ENCODE peak calls at places on chromosomes 11 and 22, in ten cellular contexts. E, D, I, M, K, U, J, Z, S and A are unnamed samples.
A peak's percentile ranks its signal among the peaks of the same experiment; 100 is the strongest.

GRCh38 chr11:83508804-83509203 is 222.6 kb upstream of the CCDC90B start:
- DNase-seq in Z (no peak), D (no peak), M (no peak), U (no peak), E (no peak), K (no peak), I (no peak), S (no peak), J (no peak), A (no peak)

GRCh38 chr11:7278314-7278917 is 26.7 kb downstream of the SYT9 start:
- DNase-seq in M (peak; percentile 30), S (no peak), D (no peak), U (no peak), J (no peak), E (peak; percentile 14), Z (peak; percentile 40), K (no peak), I (peak; percentile 50), A (peak; percentile 52)

GRCh38 chr11:90661233-90661632 is 438.4 kb upstream of the CHORDC1 start:
- DNase-seq in S (no peak), U (no peak), M (no peak), E (no peak), K (no peak), D (no peak), J (no peak), Z (no peak), I (no peak), A (no peak)

GRCh38 chr11:64784813-64785581 is 6.7 kb upstream of the SF1 start:
- DNase-seq in S (no peak), K (peak; percentile 10), U (no peak), E (no peak), I (no peak), M (no peak), D (no peak), Z (no peak), J (no peak), A (no peak)

GRCh38 chr11:73335204-73335923 is 27.3 kb downstream of the ARHGEF17 start:
- DNase-seq in Z (peak; percentile 84), S (peak; percentile 62), K (peak; percentile 92), D (peak; percentile 60), J (peak; percentile 29), M (peak; percentile 95), I (peak; percentile 93), U (peak; percentile 92), E (peak; percentile 88), A (peak; percentile 78)

GRCh38 chr11:75275581-75275980 is 35.0 kb downstream of the TPBGL start:
- DNase-seq in J (no peak), D (peak; percentile 52), S (no peak), M (no peak), E (no peak), K (peak; percentile 83), I (no peak), Z (no peak), U (no peak), A (peak; percentile 68)

GRCh38 chr22:30195245-30196140 is 51.1 kb downstream of the LIF start:
- DNase-seq in Z (peak; percentile 6), I (no peak), E (peak; percentile 79), K (no peak), D (no peak), M (no peak), J (no peak), S (no peak), U (peak; percentile 67), A (no peak)

GRCh38 chr22:36770116-36770945 is 5.6 kb downstream of the IFT27 start:
- DNase-seq in I (no peak), U (no peak), S (no peak), D (no peak), J (no peak), K (peak; percentile 70), Z (no peak), M (peak; percentile 41), E (no peak), A (no peak)

GRCh38 chr11:43955381-43956118 is 13.1 kb downstream of the C11orf96 start:
- DNase-seq in Z (no peak), M (no peak), D (no peak), U (no peak), I (no peak), E (peak; percentile 38), S (no peak), J (no peak), K (no peak), A (no peak)

GRCh38 chr22:18114495-18114894 is 3.9 kb downstream of the TUBA8 start:
- DNase-seq in E (no peak), D (no peak), S (no peak), M (no peak), Z (no peak), J (no peak), K (no peak), I (no peak), U (no peak), A (no peak)

GRCh38 chr11:125062196-125062930 is 742 bp upstream of the SLC37A2 start:
- DNase-seq in D (no peak), Z (no peak), J (no peak), U (no peak), S (no peak), K (peak; percentile 74), E (no peak), I (no peak), M (no peak), A (no peak)